ENCODE peak calls at places on chromosomes 2 and 18, in five cellular contexts. A, B, I, K and N are unnamed samples.

GRCh38 chr2:70777450-70777849 is 9.4 kb upstream of the ADD2 start:
- DNase-seq in I (no peak), A (no peak), B (no peak), K (no peak), N (peak)

GRCh38 chr18:23918395-23919032 is 96.0 kb upstream of the TTC39C start:
- DNase-seq in A (peak), I (peak), K (no peak), B (peak), N (peak)

GRCh38 chr2:24040511-24040910 is 6.7 kb downstream of the WDCP start:
- DNase-seq in K (no peak), A (peak), I (no peak), B (no peak), N (no peak)

GRCh38 chr2:189628817-189629552 is 32.3 kb upstream of the ASNSD1 start:
- DNase-seq in A (no peak), K (no peak), B (no peak), I (no peak), N (no peak)

GRCh38 chr2:176582990-176583481 is 313.8 kb downstream of the MTX2 start:
- DNase-seq in A (peak), K (no peak), B (no peak), I (peak), N (peak)

GRCh38 chr2:164028764-164029534 is 293.1 kb upstream of the FIGN start:
- DNase-seq in K (no peak), A (peak), I (no peak), B (no peak), N (no peak)

GRCh38 chr2:44939074-44940052 is 2.1 kb upstream of the SIX3 start:
- DNase-seq in A (no peak), I (no peak), B (no peak), K (peak), N (no peak)

GRCh38 chr2:85995648-85996529 is 107.1 kb upstream of the ST3GAL5 start:
- DNase-seq in A (no peak), B (no peak), K (peak), I (no peak), N (no peak)

GRCh38 chr2:58540680-58541079 is 299.6 kb upstream of the FANCL start:
- DNase-seq in B (peak), A (no peak), K (no peak), I (no peak), N (no peak)

GRCh38 chr2:8839189-8839965 is 2.0 kb upstream of the KIDINS220 start:
- DNase-seq in I (no peak), A (no peak), K (no peak), B (no peak), N (no peak)

GRCh38 chr2:68282814-68283812 is 30.8 kb upstream of the PPP3R1 start:
- DNase-seq in K (no peak), B (peak), A (peak), I (peak), N (peak)

GRCh38 chr2:184463102-184463865 is 135.0 kb upstream of the ZNF804A start:
- DNase-seq in I (peak), B (peak), A (no peak), K (no peak), N (no peak)

GRCh38 chr2:233242231-233242917 is 9.1 kb upstream of the ATG16L1 start:
- DNase-seq in B (no peak), A (no peak), K (no peak), I (no peak), N (no peak)

GRCh38 chr2:8049111-8049720 is 632.6 kb upstream of the ID2 start:
- DNase-seq in B (no peak), I (no peak), A (no peak), K (no peak), N (no peak)

GRCh38 chr2:126664234-126664633 is 8.3 kb downstream of the GYPC start:
- DNase-seq in I (no peak), A (no peak), B (no peak), K (no peak), N (no peak)

GRCh38 chr18:31821452-31822171 is 60.9 kb upstream of the SLC25A52 start:
- DNase-seq in I (no peak), K (no peak), A (no peak), B (no peak), N (no peak)

GRCh38 chr2:1553671-1554295 is 140.5 kb downstream of the TPO start:
- DNase-seq in A (peak), K (no peak), B (no peak), I (peak), N (peak)

GRCh38 chr2:68185541-68186164 is 28.0 kb downstream of the PNO1 start:
- DNase-seq in K (no peak), I (peak), A (peak), B (peak), N (no peak)

GRCh38 chr2:43358688-43359201 is 132.3 kb upstream of the ZFP36L2 start:
- DNase-seq in K (no peak), A (no peak), I (no peak), B (no peak), N (no peak)

GRCh38 chr2:218405365-218406208 is 5.9 kb downstream of the CTDSP1 start:
- DNase-seq in K (no peak), A (no peak), I (no peak), B (no peak), N (no peak)

GRCh38 chr18:23812566-23813440 is 123.5 kb downstream of the LAMA3 start:
- DNase-seq in A (peak), K (no peak), I (no peak), B (peak), N (no peak)

GRCh38 chr2:175008801-175009495 is 3.8 kb upstream of the CHN1 start:
- DNase-seq in K (no peak), A (no peak), I (no peak), B (peak), N (no peak)

GRCh38 chr2:233676046-233676445 is 4.3 kb downstream of the UGT1A9 start:
- DNase-seq in B (no peak), K (no peak), A (peak), I (no peak), N (peak)

GRCh38 chr2:216339456-216340279 is 32.6 kb downstream of the MARCHF4 start:
- DNase-seq in I (no peak), B (peak), A (peak), K (no peak), N (no peak)

GRCh38 chr2:7992612-7993596 is 689.0 kb upstream of the ID2 start:
- DNase-seq in A (peak), B (peak), K (no peak), I (peak), N (no peak)

GRCh38 chr2:154688373-154688772 is 10.1 kb upstream of the KCNJ3 start:
- DNase-seq in I (no peak), B (no peak), K (no peak), A (no peak), N (no peak)

GRCh38 chr18:3148930-3149535 is 70.7 kb downstream of the MYOM1 start:
- DNase-seq in K (no peak), B (no peak), I (no peak), A (peak), N (no peak)

GRCh38 chr18:35641467-35641866 is 59.9 kb downstream of the GALNT1 start:
- DNase-seq in A (no peak), B (no peak), I (no peak), K (no peak), N (no peak)

GRCh38 chr2:237321746-237322145 is 92.2 kb downstream of the COL6A3 start:
- DNase-seq in A (no peak), B (no peak), I (no peak), K (no peak), N (no peak)